ENCODE peak calls at places on chromosomes 5 and 9, in eight cellular contexts. G, K, S, X, J, W, T and Z are unnamed samples.

GRCh38 chr9:5671711-5672353 is 42.9 kb downstream of the RIC1 start:
- DNase-seq in G (no peak), K (no peak), S (peak), X (no peak), J (no peak), W (peak), T (no peak), Z (no peak)

GRCh38 chr9:121926417-121926816 is 166.7 kb downstream of the TTLL11 start:
- DNase-seq in G (no peak), K (no peak), S (no peak), X (no peak), J (no peak), W (no peak), T (no peak), Z (no peak)

GRCh38 chr9:93197670-93198069 is 13.7 kb downstream of the WNK2 start:
- DNase-seq in G (no peak), K (no peak), S (no peak), X (no peak), J (no peak), W (no peak), T (no peak), Z (no peak)

GRCh38 chr9:131739988-131740648 is at the start of gene RAPGEF1:
- DNase-seq in G (peak), K (peak), S (no peak), X (peak), J (peak), W (peak), T (no peak), Z (peak)

GRCh38 chr5:142551242-142552067 is 134.4 kb downstream of the FGF1 start:
- DNase-seq in G (no peak), K (peak), S (no peak), X (no peak), J (peak), W (no peak), T (peak), Z (no peak)

GRCh38 chr9:123361731-123362560 is 5.9 kb downstream of the CRB2 start:
- DNase-seq in G (no peak), K (no peak), S (no peak), X (no peak), J (peak), W (no peak), T (no peak), Z (peak)

GRCh38 chr5:135013445-135013844 is 20.6 kb downstream of the PITX1 start:
- DNase-seq in G (no peak), K (no peak), S (no peak), X (no peak), J (no peak), W (no peak), T (no peak), Z (no peak)

GRCh38 chr9:79745752-79746336 is 174.1 kb downstream of the TLE4 start:
- DNase-seq in G (no peak), K (no peak), S (no peak), X (no peak), J (no peak), W (no peak), T (no peak), Z (no peak)

GRCh38 chr9:124632077-124632621 is 125.0 kb upstream of the NR5A1 start:
- DNase-seq in G (no peak), K (no peak), S (no peak), X (no peak), J (no peak), W (no peak), T (peak), Z (no peak)

GRCh38 chr9:114037961-114038723 is 40.0 kb downstream of the AMBP start:
- DNase-seq in G (no peak), K (peak), S (peak), X (no peak), J (peak), W (no peak), T (no peak), Z (peak)

GRCh38 chr5:2996248-2996647 is 244.8 kb upstream of the IRX2 start:
- DNase-seq in G (no peak), K (no peak), S (no peak), X (no peak), J (no peak), W (no peak), T (no peak), Z (no peak)

GRCh38 chr5:13566903-13567339 is 377.6 kb downstream of the DNAH5 start:
- DNase-seq in G (no peak), K (peak), S (peak), X (no peak), J (no peak), W (no peak), T (peak), Z (no peak)

GRCh38 chr9:13274901-13275641 is 4.4 kb downstream of the MPDZ start:
- DNase-seq in G (no peak), K (peak), S (peak), X (no peak), J (no peak), W (no peak), T (peak), Z (no peak)

GRCh38 chr9:113614843-113615648 is 151.5 kb downstream of the RGS3 start:
- DNase-seq in G (no peak), K (no peak), S (peak), X (peak), J (no peak), W (no peak), T (peak), Z (peak)

GRCh38 chr5:60332244-60333018 is 367.5 kb downstream of the DEPDC1B start:
- DNase-seq in G (no peak), K (no peak), S (no peak), X (no peak), J (no peak), W (no peak), T (peak), Z (no peak)

GRCh38 chr5:130471-131175 is 38.7 kb downstream of the PLEKHG4B start:
- DNase-seq in G (no peak), K (peak), S (no peak), X (no peak), J (no peak), W (no peak), T (peak), Z (no peak)

GRCh38 chr9:136854842-136855460 is 2.8 kb downstream of the MAMDC4 start:
- DNase-seq in G (no peak), K (no peak), S (no peak), X (no peak), J (no peak), W (no peak), T (no peak), Z (peak)

GRCh38 chr9:15403155-15403554 is 19.5 kb upstream of the SNAPC3 start:
- DNase-seq in G (no peak), K (peak), S (no peak), X (no peak), J (peak), W (peak), T (no peak), Z (no peak)

GRCh38 chr9:133888779-133889491 is 103.2 kb downstream of the VAV2 start:
- DNase-seq in G (no peak), K (no peak), S (no peak), X (no peak), J (peak), W (no peak), T (no peak), Z (no peak)

GRCh38 chr5:73424489-73425102 is 24.0 kb downstream of the FOXD1 start:
- DNase-seq in G (no peak), K (no peak), S (no peak), X (no peak), J (no peak), W (no peak), T (peak), Z (no peak)

GRCh38 chr5:55864606-55865541 is 13.7 kb downstream of the IL31RA start:
- DNase-seq in G (no peak), K (no peak), S (no peak), X (no peak), J (no peak), W (no peak), T (peak), Z (no peak)

GRCh38 chr9:2461886-2462285 is 159.7 kb upstream of the VLDLR start:
- DNase-seq in G (no peak), K (no peak), S (peak), X (no peak), J (no peak), W (no peak), T (peak), Z (no peak)

GRCh38 chr5:65137631-65138030 is 344.1 kb downstream of the ADAMTS6 start:
- DNase-seq in G (no peak), K (no peak), S (no peak), X (no peak), J (no peak), W (no peak), T (peak), Z (no peak)

GRCh38 chr9:16869961-16870605 is 387 bp downstream of the BNC2 start:
- DNase-seq in G (no peak), K (peak), S (no peak), X (no peak), J (peak), W (no peak), T (peak), Z (peak)

GRCh38 chr9:74784506-74784905 is 103.2 kb downstream of the TRPM6 start:
- DNase-seq in G (no peak), K (no peak), S (no peak), X (no peak), J (no peak), W (no peak), T (no peak), Z (no peak)

GRCh38 chr5:155402927-155403645 is 389.5 kb downstream of the KIF4B start:
- DNase-seq in G (no peak), K (no peak), S (no peak), X (no peak), J (no peak), W (no peak), T (no peak), Z (no peak)

DNA sequence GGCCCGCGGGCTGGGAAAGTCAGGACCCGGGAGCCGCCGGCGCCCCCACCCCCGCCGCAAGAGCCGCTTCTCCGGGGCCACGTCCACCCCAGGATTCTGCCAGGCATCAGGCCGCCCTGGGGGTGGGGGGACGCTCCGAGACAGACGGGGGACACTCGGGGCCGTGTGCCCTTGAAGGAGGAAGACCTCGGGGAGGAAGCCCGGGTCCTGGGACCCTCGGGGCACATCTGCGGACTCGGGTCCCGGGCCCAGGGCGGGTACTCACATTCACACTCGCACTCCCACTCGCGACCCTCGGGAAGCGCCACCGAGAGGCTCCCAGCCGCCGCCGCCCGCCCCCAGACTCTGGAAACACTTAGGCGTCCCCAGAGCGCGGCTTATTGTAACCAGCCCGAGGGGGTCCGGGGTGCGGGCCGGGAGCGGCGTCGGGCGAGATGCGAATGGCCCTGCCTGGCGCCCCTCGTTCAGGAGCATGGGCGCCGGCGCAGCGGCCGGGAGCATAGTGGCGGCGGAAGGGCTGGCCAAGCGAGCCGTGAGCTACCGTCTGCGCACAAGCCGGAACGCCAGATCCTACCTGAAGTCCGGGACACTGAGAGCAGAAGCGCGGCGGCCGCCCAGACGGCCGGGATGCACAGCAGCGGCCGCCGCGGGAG is 609 bp downstream of the ROR2 start:
- DNase-seq in G (no peak), K (peak), S (no peak), X (peak), J (peak), W (no peak), T (peak), Z (peak)
- H3K4me3 ChIP-seq in G (no peak), K (peak), S (peak), X (no peak), J (peak), W (no peak), T (peak), Z (peak)

DNA sequence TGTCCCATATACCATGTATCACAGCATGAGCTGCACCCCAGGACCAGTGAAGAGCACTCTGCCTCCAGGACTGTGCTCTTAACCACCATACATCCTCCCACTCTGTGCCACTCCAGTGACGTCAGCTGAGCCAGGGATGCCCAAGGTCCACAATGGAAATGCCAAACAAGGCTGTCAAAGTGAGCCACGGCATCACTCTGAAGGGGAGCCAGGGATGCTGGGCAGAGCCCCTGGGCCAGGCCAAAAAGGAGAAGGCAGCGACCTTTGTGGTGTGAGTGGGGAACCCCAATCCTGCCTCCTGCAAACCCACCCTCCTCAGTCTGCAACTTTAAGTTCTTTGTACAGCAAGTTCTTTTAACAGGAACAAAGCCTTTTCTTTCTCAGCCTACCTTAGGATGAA is 242.7 kb downstream of the SYK start:
- DNase-seq in G (no peak), K (no peak), S (no peak), X (no peak), J (no peak), W (no peak), T (no peak), Z (no peak)
- H3K4me3 ChIP-seq in G (no peak), K (no peak), S (no peak), X (no peak), J (no peak), W (no peak), T (no peak), Z (no peak)

GRCh38 chr9:129139233-129139992 is 28.2 kb downstream of the PTPA start:
- DNase-seq in G (peak), K (peak), S (peak), X (peak), J (peak), W (peak), T (peak), Z (peak)

GRCh38 chr9:129138144-129138462 is 26.9 kb downstream of the PTPA start:
- DNase-seq in G (no peak), K (no peak), S (no peak), X (no peak), J (no peak), W (no peak), T (no peak), Z (no peak)

GRCh38 chr9:129139993-129140396 is 28.8 kb downstream of the PTPA start:
- DNase-seq in G (peak), K (peak), S (peak), X (peak), J (peak), W (peak), T (peak), Z (peak)

GRCh38 chr9:129137292-129138143 is 26.3 kb downstream of the PTPA start:
- DNase-seq in G (no peak), K (no peak), S (no peak), X (no peak), J (no peak), W (no peak), T (no peak), Z (no peak)

DNA sequence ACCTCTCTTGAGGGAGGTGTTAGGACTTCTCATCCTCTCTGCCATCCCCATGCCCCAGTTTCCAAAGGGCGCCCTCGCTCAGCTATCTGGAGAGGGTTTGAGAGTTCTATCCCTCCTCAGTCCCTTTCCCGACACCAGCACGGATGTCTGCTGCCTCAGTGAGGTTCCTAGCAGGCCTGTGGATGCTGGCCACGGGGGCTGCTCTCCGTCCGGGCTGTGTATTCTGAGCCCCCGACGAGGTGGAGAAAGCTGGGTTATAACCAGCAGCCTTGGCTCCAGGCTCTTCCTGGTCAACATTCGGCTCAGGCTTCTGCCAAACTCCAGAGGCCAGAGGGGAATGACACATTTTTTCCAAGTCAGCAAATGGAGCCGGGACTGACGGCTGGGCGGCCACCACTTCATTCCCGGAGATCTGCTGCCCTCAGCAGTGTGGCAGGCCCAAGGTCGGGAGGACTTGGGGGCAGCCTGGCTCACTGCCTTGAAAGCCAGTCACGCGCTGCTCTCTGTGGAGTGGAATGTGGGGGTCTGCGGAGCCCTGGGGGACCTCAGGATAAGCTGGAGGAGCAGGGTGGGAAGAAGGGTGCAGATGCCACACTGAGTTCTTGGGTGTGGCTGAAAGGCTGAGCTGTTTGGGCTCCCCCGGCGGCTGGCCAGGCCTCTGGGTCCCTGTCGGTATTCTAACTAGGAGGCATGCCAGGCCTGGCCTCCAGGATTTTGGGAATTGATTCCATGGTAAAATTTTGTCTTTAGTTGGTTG is 27.4 kb downstream of the PTPA start:
- DNase-seq in G (no peak), K (no peak), S (no peak), X (no peak), J (no peak), W (peak), T (peak), Z (peak)
- H3K4me3 ChIP-seq in G (no peak), K (no peak), S (no peak), X (no peak), J (no peak), W (no peak), T (no peak), Z (peak)

GRCh38 chr5:127521138-127521770 is 3.8 kb downstream of the PRRC1 start:
- DNase-seq in G (no peak), K (no peak), S (no peak), X (no peak), J (no peak), W (no peak), T (no peak), Z (no peak)

GRCh38 chr5:127518319-127518621 is 830 bp downstream of the PRRC1 start:
- DNase-seq in G (no peak), K (no peak), S (peak), X (no peak), J (no peak), W (peak), T (peak), Z (no peak)

GRCh38 chr5:127517110-127517479 is 345 bp upstream of the PRRC1 start:
- DNase-seq in G (no peak), K (no peak), S (no peak), X (no peak), J (no peak), W (no peak), T (no peak), Z (no peak)

GRCh38 chr5:127517480-127518318 is at the start of gene PRRC1:
- DNase-seq in G (peak), K (peak), S (peak), X (peak), J (peak), W (peak), T (peak), Z (peak)

DNA sequence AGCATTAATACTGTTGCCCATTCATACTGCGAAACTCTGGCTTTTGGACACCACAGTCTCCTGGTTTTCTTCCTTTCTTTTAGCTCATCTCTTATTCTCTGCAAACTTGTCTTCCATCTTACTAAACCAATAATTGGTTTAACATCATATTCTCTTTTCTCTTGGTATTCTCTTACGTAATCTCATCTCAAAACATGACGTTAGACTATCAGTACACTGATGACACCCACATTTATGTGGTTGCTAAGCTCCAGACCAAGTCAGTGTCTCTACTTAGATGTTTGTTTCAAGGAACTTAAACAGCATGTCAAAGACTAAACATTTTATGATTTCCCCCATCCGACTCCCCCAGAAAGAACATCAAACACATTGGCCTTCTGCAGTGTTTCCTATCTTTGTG is 2.1 kb downstream of the PRRC1 start:
- DNase-seq in G (no peak), K (no peak), S (no peak), X (no peak), J (no peak), W (no peak), T (peak), Z (no peak)
- H3K4me3 ChIP-seq in G (no peak), K (peak), S (no peak), X (no peak), J (no peak), W (no peak), T (no peak), Z (no peak)

GRCh38 chr9:83267741-83268140 is 204.8 kb upstream of the RASEF start:
- DNase-seq in G (no peak), K (peak), S (no peak), X (no peak), J (no peak), W (no peak), T (no peak), Z (no peak)
- H3K4me3 ChIP-seq in G (no peak), K (no peak), S (no peak), X (no peak), J (no peak), W (no peak), T (no peak), Z (no peak)